ENCODE peak calls at places on chromosome 4, in seven cellular contexts. T is H9, F is mesendoderm, R is IMR-90, G is mesenchymal stem cell, X is H1, H is trophoblast cell. Z is an unnamed sample.

GRCh38 chr4:38663021-38663800 is 788 bp upstream of the KLF3 start:
- DNase-seq in T (peak), F (peak), R (no peak), G (no peak), X (no peak), H (no peak), Z (peak)

GRCh38 chr4:123553279-123553678 is 156.7 kb downstream of the SPRY1 start:
- DNase-seq in T (no peak), F (no peak), R (no peak), G (no peak), X (no peak), H (no peak), Z (no peak)

GRCh38 chr4:37188100-37188499 is 56.4 kb upstream of the NWD2 start:
- DNase-seq in T (peak), F (peak), R (no peak), G (no peak), X (peak), H (no peak), Z (no peak)

GRCh38 chr4:185534850-185535761 is at the start of gene PDLIM3:
- DNase-seq in T (peak), F (peak), R (peak), G (peak), X (no peak), H (peak), Z (peak)

GRCh38 chr4:140136509-140136908 is 17.5 kb downstream of the MAML3 start:
- DNase-seq in T (no peak), F (no peak), R (peak), G (no peak), X (no peak), H (peak), Z (no peak)

GRCh38 chr4:78624048-78624447 is 72.5 kb downstream of the ANXA3 start:
- DNase-seq in T (no peak), F (peak), R (no peak), G (no peak), X (no peak), H (peak), Z (no peak)

GRCh38 chr4:5206391-5206790 is 155.1 kb downstream of the STK32B start:
- DNase-seq in T (no peak), F (no peak), R (peak), G (peak), X (no peak), H (no peak), Z (no peak)

GRCh38 chr4:71184195-71184781 is 154.5 kb upstream of the SLC4A4 start:
- DNase-seq in T (peak), F (peak), R (peak), G (peak), X (no peak), H (peak), Z (peak)

GRCh38 chr4:154781983-154782293 is 866 bp downstream of the RBM46 start:
- DNase-seq in T (no peak), F (no peak), R (no peak), G (no peak), X (no peak), H (no peak), Z (no peak)

GRCh38 chr4:138964716-138965426 is 50.7 kb upstream of the NOCT start:
- DNase-seq in T (no peak), F (no peak), R (no peak), G (no peak), X (no peak), H (no peak), Z (no peak)

GRCh38 chr4:81039351-81040174 is 9.1 kb downstream of the BMP3 start:
- DNase-seq in T (no peak), F (peak), R (no peak), G (no peak), X (no peak), H (peak), Z (no peak)

GRCh38 chr4:101169044-101170014 is 178.0 kb downstream of the PPP3CA start:
- DNase-seq in T (peak), F (peak), R (peak), G (peak), X (peak), H (peak), Z (peak)

DNA sequence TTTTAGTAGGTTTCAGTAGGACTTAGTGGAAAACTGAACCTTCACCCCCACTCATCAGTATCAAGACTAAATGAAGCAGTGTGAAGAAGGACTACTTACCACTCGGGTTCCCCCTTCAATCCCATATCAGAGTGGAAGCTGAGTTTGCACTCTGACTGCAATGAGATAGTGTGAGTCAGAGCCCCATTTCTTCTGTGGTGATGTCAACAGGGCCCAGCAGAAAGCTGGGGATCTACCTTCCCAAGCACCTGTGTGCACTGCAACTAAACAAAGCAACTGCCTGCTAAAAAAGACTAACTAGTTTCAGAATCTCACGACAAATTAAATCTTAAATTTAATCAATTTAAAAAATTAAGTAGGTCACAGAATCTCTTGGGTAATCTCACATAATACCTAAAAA is 1837.0 kb upstream of the PCDH7 start:
- DNase-seq in T (no peak), F (peak), R (peak), G (no peak), X (no peak), H (no peak), Z (no peak)
- H2AK5ac ChIP-seq in T (no peak), F (no peak), R (no peak), G (no peak), X (no peak), H (no peak), Z (no peak)

GRCh38 chr4:156294577-156294976 is 340.9 kb upstream of the CTSO start:
- DNase-seq in T (peak), F (peak), R (peak), G (peak), X (peak), H (peak), Z (peak)

GRCh38 chr4:156291317-156291716 is 337.7 kb upstream of the CTSO start:
- DNase-seq in T (no peak), F (no peak), R (peak), G (peak), X (no peak), H (no peak), Z (no peak)

GRCh38 chr4:156295676-156296075 is 342.0 kb upstream of the CTSO start:
- DNase-seq in T (no peak), F (no peak), R (peak), G (no peak), X (no peak), H (peak), Z (no peak)

GRCh38 chr4:156293657-156294297 is 340.1 kb upstream of the CTSO start:
- DNase-seq in T (no peak), F (no peak), R (peak), G (peak), X (no peak), H (peak), Z (no peak)

GRCh38 chr4:156290811-156291210 is 337.1 kb upstream of the CTSO start:
- DNase-seq in T (no peak), F (no peak), R (peak), G (no peak), X (no peak), H (no peak), Z (no peak)
- H2BK5ac ChIP-seq in T (no peak), F (no peak), R (no peak), G (no peak), X (no peak), H (no peak), Z (no peak)

DNA sequence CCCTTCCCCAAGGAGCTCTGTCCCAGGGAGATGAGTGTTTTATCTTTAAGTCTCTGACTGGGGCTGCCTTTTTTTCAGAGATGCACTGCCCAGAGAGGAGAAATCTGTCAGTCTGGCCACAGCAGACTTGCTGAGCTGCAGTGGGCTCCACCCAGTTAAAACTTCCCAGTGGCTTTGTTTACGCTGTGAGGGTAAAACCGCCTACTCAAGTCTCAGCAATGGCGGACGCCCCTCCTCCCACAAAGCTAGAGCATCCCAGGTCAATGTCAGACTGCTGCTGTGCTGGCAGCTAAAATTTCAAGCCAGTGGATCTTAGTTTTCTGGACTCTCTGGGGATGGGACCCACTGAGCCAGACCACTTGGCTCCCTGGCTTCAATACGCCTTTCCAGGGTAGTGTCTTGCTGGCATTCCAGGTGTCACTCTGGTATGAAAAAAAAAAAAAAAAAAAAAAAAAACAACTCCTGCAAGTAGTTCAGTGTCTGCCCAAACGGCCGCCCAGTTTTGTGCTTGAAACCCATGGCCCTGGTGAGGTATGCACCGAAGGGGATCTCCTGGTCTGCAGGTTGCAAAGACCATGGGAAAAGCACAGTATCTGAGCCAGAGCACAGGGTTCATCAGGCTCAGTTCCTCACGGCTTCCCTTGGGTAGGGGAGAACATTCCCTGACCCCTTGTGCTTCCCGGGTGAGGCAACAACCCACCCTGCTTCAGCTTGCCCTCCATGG is 1616.1 kb upstream of the ADGRL3 start:
- DNase-seq in T (no peak), F (no peak), R (no peak), G (no peak), X (no peak), H (no peak), Z (no peak)
- H4K8ac ChIP-seq in T (no peak), F (no peak), R (no peak), G (no peak), X (no peak), H (no peak), Z (no peak)

DNA sequence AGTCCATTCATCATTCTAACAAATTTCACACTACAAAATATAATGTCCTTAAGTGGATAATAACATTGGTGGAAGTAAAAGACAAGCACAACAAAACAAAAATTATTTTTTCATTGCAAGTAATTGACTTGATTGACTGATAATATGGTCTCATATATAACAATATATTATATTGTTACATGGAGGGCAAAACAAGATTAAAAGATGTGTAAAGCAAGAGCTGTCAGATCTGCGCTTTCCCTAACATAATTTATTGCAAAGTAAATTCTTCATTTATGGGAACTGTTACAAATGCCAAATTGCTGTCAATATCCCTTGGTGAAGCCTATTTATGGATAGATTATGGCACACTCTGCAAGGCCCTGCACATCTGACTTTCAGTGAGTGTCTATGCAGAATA is 233.6 kb downstream of the PCDH7 start:
- DNase-seq in T (no peak), F (no peak), R (no peak), G (no peak), X (no peak), H (no peak), Z (no peak)
- H2AK5ac ChIP-seq in T (no peak), F (no peak), R (no peak), G (no peak), X (no peak), H (no peak), Z (no peak)

Z was measured in neuronal stem cell.